ENCODE peak calls at places on chromosome 5, in four cellular contexts. R is epithelial cell of esophagus, N is right lobe of liver, L is body of pancreas. F is an unnamed sample.

GRCh38 chr5:163951069-163951468 is 445.6 kb downstream of the MAT2B start:
- DNase-seq in R (no peak), N (no peak), L (no peak), F (no peak)

GRCh38 chr5:161311965-161312364 is 234.6 kb downstream of the GABRB2 start:
- DNase-seq in N (no peak), R (no peak), L (no peak), F (no peak)

GRCh38 chr5:180495991-180496741 is 2.0 kb downstream of the CNOT6 start:
- DNase-seq in L (no peak), R (peak), N (no peak), F (no peak)

GRCh38 chr5:54832066-54832465 is 153.3 kb downstream of the ESM1 start:
- DNase-seq in N (no peak), L (no peak), R (no peak), F (peak)

GRCh38 chr5:39016587-39017275 is 57.5 kb downstream of the RICTOR start:
- DNase-seq in L (no peak), R (no peak), N (no peak), F (peak)

GRCh38 chr5:93588586-93589347 is 5.7 kb downstream of the NR2F1 start:
- DNase-seq in L (no peak), R (no peak), N (no peak), F (no peak)

GRCh38 chr5:124869481-124870033 is 123.1 kb upstream of the ZNF608 start:
- DNase-seq in R (no peak), N (no peak), L (no peak), F (no peak)

GRCh38 chr5:113140837-113141661 is 164.5 kb downstream of the DCP2 start:
- DNase-seq in L (peak), N (no peak), R (peak), F (peak)

GRCh38 chr5:37789991-37790390 is 49.9 kb downstream of the GDNF start:
- DNase-seq in R (no peak), L (no peak), N (no peak), F (peak)

GRCh38 chr5:93378073-93378472 is 202.9 kb downstream of the NR2F1-AS1 start:
- DNase-seq in N (no peak), L (no peak), R (peak), F (no peak)

GRCh38 chr5:43063731-43064171 is 23.6 kb upstream of the ANXA2R start:
- DNase-seq in N (peak), R (peak), L (peak), F (no peak)

GRCh38 chr5:1155191-1156032 is 43.5 kb upstream of the SLC12A7 start:
- DNase-seq in R (no peak), N (peak), L (no peak), F (no peak)
- H3K4me3 ChIP-seq in R (no peak), N (no peak), L (no peak), F (no peak)

DNA sequence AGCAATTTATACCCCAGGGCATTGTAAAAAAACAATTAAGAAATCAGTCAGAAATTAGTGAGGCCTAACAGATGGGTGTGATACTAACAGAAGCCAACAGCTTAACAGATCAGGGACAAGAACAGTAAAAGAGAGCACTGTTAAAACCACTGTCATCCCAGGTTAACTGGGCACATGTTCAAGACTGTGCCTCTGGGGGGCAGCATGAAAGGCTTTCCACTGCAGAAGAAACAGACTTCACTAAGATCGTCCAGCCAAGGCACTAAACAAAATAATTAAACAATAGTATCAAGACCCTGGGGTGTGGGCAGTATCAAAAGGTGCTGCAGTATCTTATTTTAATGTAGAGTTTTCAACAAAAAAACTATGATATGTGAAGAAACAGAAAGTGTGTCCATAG is 43.5 kb downstream of the FBN2 start:
- DNase-seq in R (no peak), L (no peak), N (no peak), F (no peak)
- TF ChIP-seq CTCF in R (no peak), L (no peak), N (no peak), F (no peak)

DNA sequence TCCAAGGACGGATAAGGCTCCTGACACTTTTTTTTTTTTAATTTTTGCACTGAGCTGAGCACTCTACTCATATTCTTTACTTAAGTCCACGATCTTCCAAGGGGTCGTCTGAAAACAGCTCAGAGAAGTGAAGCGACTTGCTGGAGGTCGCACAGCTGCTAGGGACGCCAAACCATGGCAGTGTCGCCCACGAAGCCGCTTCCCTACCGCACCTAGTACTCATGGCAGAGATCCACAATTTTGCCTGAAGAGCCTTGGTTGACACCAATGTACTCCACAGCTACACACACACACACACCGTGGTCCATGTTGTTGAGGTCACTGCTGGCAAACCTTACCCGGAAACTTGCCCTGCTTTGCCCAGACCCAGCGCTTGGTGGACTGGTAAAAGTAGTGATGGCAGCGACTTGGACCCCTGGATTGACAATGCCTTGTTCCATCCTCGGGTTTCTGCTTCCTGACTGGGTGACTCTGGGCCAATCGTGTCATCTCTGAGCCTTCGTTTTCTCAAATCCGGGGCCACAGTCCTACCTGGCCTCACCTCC is 519 bp upstream of the SLIT3 start:
- DNase-seq in R (no peak), L (peak), N (no peak), F (peak)
- H3K4me3 ChIP-seq in R (peak), L (no peak), N (no peak), F (peak)

GRCh38 chr5:79257314-79257713 is 21.4 kb downstream of the JMY start:
- DNase-seq in L (no peak), N (no peak), R (no peak), F (no peak)

GRCh38 chr5:79259383-79259782 is 23.5 kb downstream of the JMY start:
- DNase-seq in N (no peak), L (no peak), R (no peak), F (no peak)

GRCh38 chr5:79256563-79256962 is 20.6 kb downstream of the JMY start:
- DNase-seq in N (no peak), L (no peak), R (no peak), F (no peak)

GRCh38 chr5:79258801-79259200 is 22.9 kb downstream of the JMY start:
- DNase-seq in N (no peak), L (no peak), R (no peak), F (no peak)

GRCh38 chr5:79255786-79256557 is 20.0 kb downstream of the JMY start:
- DNase-seq in N (no peak), R (peak), L (peak), F (peak)
- TF ChIP-seq CTCF in N (peak), R (peak), L (peak), F (peak)

F was measured in fibroblast of the aortic adventitia.